ENCODE peak calls at places on chromosome 5, in four cellular contexts. B is GM12891, M is K562, Q is GM12878. R is an unnamed sample.

GRCh38 chr5:73213566-73213998 is 40.6 kb downstream of the TMEM174 start:
- DNase-seq in B (no peak), M (no peak), Q (peak), R (no peak)

GRCh38 chr5:175825906-175826305 is 45.5 kb upstream of the CPLX2 start:
- DNase-seq in B (no peak), M (no peak), Q (no peak), R (no peak)

GRCh38 chr5:9546973-9547947 is 1.4 kb upstream of the SEMA5A start:
- DNase-seq in B (no peak), M (no peak), Q (no peak), R (no peak)

GRCh38 chr5:68565427-68565826 is 349.9 kb downstream of the PIK3R1 start:
- DNase-seq in B (no peak), M (no peak), Q (peak), R (no peak)

GRCh38 chr5:1724822-1725602 is 74.6 kb downstream of the MRPL36 start:
- DNase-seq in B (peak), M (peak), Q (no peak), R (no peak)

GRCh38 chr5:138720840-138721239 is 32.4 kb upstream of the CTNNA1 start:
- DNase-seq in B (no peak), M (no peak), Q (no peak), R (no peak)

GRCh38 chr5:88081877-88082276 is 186.8 kb downstream of the TMEM161B start:
- DNase-seq in B (no peak), M (no peak), Q (no peak), R (no peak)

GRCh38 chr5:167233507-167233906 is 1057.9 kb upstream of the WWC1 start:
- DNase-seq in B (no peak), M (no peak), Q (no peak), R (no peak)

GRCh38 chr5:122751293-122751753 is 23.6 kb upstream of the SNX2 start:
- DNase-seq in B (no peak), M (no peak), Q (no peak), R (no peak)

GRCh38 chr5:157361865-157362465 is 96.0 kb downstream of the CYFIP2 start:
- DNase-seq in B (no peak), M (peak), Q (no peak), R (no peak)

GRCh38 chr5:172777381-172778222 is 6.6 kb upstream of the DUSP1 start:
- DNase-seq in B (peak), M (peak), Q (no peak), R (peak)

GRCh38 chr5:172775326-172776234 is 4.6 kb upstream of the DUSP1 start:
- DNase-seq in B (no peak), M (no peak), Q (no peak), R (peak)

GRCh38 chr5:172776235-172776594 is 5.2 kb upstream of the DUSP1 start:
- DNase-seq in B (no peak), M (no peak), Q (no peak), R (no peak)

GRCh38 chr5:172779968-172780350 is 9.0 kb upstream of the DUSP1 start:
- DNase-seq in B (no peak), M (no peak), Q (no peak), R (no peak)

DNA sequence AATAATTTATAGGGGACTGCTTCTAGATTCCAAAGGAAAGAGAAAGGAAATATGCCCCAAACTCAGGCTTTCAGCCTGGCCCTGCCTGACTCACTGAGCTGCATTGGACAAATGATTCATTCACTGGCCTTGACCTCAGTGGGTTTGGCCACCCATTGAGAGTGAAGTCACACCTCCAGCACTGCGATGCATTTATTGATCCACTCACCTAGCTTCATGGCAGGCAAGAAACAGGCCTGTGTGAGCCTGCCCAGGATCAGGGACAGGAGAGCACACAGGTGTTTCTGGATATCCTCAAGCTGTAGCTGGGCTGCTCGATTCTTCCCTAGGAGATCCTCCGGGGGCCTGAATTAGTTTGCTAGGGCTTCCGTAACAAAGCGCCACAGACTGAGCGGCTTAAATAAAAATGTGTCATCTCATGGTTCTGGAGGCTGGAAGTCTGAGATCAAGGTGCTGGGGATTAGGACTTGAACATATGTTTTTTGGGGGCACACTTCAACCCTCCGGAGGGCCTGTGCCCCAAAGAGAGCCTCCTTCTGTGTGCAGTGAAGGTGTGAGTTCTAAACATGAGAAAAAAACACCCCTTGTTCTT is 7.3 kb upstream of the DUSP1 start:
- DNase-seq in B (no peak), M (peak), Q (no peak), R (no peak)
- TF ChIP-seq POLR2AphosphoS5 in B (no peak), M (no peak), Q (no peak), R (no peak)

DNA sequence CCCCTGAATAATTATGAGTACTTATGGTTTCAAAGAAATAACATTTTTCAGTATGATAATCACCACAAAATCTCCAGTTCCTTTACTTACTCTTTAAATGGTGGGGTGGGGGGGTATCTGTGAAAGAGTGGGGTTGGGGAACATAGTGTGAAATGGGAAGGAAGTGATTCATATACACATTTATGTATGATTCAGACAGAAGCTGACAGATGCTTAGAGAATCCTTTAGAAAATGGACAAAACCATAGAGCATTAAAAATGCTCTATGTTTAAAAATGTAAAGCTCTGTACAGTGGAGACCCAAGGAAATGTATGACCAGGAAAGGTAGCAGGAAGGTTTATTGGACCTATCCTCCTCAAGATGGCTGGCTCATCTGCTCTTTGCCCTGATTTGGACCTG is 267.5 kb upstream of the GRIA1 start:
- DNase-seq in B (no peak), M (no peak), Q (no peak), R (no peak)
- TF ChIP-seq SPI1 in B (no peak), M (no peak), Q (no peak), R (no peak)

GRCh38 chr5:43106290-43106638 is 14.4 kb upstream of the ZNF131 start:
- DNase-seq in B (no peak), M (no peak), Q (no peak), R (no peak)

GRCh38 chr5:43104102-43104501 is 16.6 kb upstream of the ZNF131 start:
- DNase-seq in B (no peak), M (no peak), Q (no peak), R (no peak)

GRCh38 chr5:43101491-43101890 is 19.2 kb upstream of the ZNF131 start:
- DNase-seq in B (no peak), M (no peak), Q (no peak), R (no peak)

GRCh38 chr5:43110606-43111170 is 10.0 kb upstream of the ZNF131 start:
- DNase-seq in B (no peak), M (peak), Q (no peak), R (no peak)

GRCh38 chr5:43105369-43106289 is 15.1 kb upstream of the ZNF131 start:
- DNase-seq in B (peak), M (peak), Q (peak), R (peak)
- TF ChIP-seq POLR2AphosphoS5 in B (no peak), M (no peak), Q (no peak), R (no peak)

GRCh38 chr5:53373420-53374188 is 106.8 kb upstream of the FST start:
- DNase-seq in B (no peak), M (no peak), Q (no peak), R (no peak)
- TF ChIP-seq SPI1 in B (no peak), M (no peak), Q (no peak), R (no peak)

DNA sequence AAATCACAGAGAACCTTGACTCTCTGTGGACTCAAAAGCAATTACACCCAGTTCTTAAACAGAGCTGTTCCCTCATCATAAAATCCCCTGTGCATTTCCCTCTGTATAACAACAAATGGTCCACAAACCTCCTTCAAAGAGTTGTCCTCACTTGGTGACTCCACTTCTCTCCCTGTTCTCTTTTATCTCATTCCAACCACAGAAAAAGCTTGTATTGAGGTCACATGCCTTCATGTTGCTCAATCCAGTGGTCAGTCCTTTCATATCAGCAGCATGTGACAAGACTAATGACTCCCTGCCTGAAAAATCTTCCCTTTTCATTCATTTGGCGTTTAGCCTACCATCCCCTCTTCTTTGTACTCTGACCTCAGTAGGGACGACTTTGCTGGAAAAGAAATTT is 158.0 kb downstream of the DEPDC1B start:
- DNase-seq in B (no peak), M (no peak), Q (peak), R (peak)
- TF ChIP-seq POLR2AphosphoS5 in B (no peak), M (no peak), Q (no peak), R (no peak)

GRCh38 chr5:27524515-27524914 is 486.1 kb upstream of the CDH9 start:
- DNase-seq in B (no peak), M (no peak), Q (no peak), R (no peak)

GRCh38 chr5:27523629-27524028 is 485.2 kb upstream of the CDH9 start:
- DNase-seq in B (no peak), M (peak), Q (no peak), R (no peak)
- TF ChIP-seq SPI1 in B (no peak), M (no peak), Q (no peak), R (no peak)

GRCh38 chr5:53361708-53362107 is 118.7 kb upstream of the FST start:
- DNase-seq in B (no peak), M (no peak), Q (no peak), R (no peak)

GRCh38 chr5:53366245-53366644 is 114.2 kb upstream of the FST start:
- DNase-seq in B (no peak), M (no peak), Q (no peak), R (no peak)

GRCh38 chr5:53362521-53362941 is 117.9 kb upstream of the FST start:
- DNase-seq in B (no peak), M (no peak), Q (no peak), R (no peak)

GRCh38 chr5:53360811-53361210 is 119.6 kb upstream of the FST start:
- DNase-seq in B (no peak), M (no peak), Q (no peak), R (no peak)

DNA sequence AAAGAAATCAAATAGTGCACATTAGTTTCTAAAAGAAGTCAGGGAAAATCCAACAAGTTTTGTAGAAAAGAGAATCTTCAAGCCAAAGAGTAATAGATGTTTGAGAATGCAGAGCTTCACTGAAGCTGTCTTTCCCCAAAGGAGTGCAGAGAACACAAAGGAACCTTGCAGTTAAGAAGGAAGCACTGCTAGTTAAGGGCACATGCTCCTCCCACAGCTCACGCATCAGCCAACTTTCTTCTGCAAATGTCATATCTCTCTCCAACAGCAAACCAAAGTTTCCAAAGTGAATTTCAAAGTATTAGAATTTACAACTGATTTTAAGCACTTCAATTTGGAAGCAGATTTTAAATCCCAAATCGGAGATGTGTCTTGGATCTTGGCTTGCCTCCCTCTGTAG is 116.3 kb upstream of the FST start:
- DNase-seq in B (no peak), M (no peak), Q (no peak), R (no peak)
- TF ChIP-seq POLR2AphosphoS5 in B (no peak), M (no peak), Q (no peak), R (no peak)

DNA sequence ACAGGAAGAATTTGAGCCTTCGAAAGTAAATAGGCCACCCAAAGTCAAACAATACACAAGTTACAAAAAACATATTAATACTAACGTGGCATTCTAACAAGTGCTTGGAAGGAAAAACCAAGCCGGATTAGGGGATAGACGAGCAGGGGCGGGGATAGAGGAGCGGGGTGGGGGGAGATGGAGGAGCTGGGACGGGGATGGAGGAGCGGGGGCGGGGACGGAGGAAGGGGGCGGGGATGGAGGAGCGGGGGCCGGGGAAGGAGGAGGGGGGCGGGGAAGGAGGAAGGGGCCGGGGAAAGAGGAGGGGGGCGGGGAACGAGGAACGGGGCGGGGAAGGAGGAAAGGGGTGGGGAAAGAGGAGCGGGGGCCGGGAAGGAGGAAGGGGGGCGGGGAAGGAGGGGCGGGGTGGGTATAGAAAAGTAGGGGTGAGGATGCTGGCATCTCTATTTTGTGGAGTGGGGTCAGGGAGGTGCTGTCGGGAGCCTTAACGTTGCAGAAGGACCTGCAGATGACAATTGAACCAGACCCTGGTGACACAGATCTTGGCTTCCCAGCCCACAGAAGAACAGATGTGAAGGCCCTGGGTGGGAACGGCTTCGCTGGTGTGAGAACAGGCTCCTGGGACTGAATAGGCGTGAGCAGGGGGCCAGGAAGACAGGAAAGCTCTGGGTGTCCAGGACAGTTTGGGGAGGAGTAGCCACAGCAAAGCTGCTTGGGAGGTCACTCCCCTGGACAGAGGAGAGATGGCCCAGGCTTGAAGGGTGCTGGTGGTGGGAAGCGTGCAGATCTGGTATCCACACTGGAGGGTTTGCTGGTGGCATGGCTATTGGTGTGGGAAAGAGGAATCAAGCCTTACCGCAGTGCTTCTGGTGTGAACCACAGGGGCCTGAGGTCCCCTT is 233.3 kb upstream of the DAP start:
- DNase-seq in B (no peak), M (no peak), Q (no peak), R (no peak)
- TF ChIP-seq SPI1 in B (no peak), M (no peak), Q (no peak), R (no peak)